ENCODE peak calls at places on chromosome 4, in six cellular contexts. R, Y, C, W, Z and O are unnamed samples.

GRCh38 chr4:170672571-170672970 is 582.8 kb upstream of the AADAT start:
- DNase-seq in R (peak), Y (peak), C (peak), W (peak), Z (peak), O (no peak)

GRCh38 chr4:60879135-60879701 is 320.9 kb upstream of the ADGRL3 start:
- DNase-seq in R (no peak), Y (no peak), C (no peak), W (no peak), Z (no peak), O (no peak)

GRCh38 chr4:6239968-6240367 is 29.7 kb upstream of the WFS1 start:
- DNase-seq in R (no peak), Y (no peak), C (no peak), W (no peak), Z (no peak), O (no peak)

GRCh38 chr4:115334736-115335411 is 221.5 kb upstream of the NDST4 start:
- DNase-seq in R (no peak), Y (no peak), C (no peak), W (no peak), Z (no peak), O (no peak)

GRCh38 chr4:76823516-76823915 is 74.4 kb downstream of the SOWAHB start:
- DNase-seq in R (peak), Y (no peak), C (peak), W (peak), Z (peak), O (no peak)

GRCh38 chr4:156888762-156889161 is 82.8 kb downstream of the PDGFC start:
- DNase-seq in R (peak), Y (no peak), C (peak), W (peak), Z (peak), O (no peak)

GRCh38 chr4:151434183-151434860 is 25.3 kb downstream of the FHIP1A start:
- DNase-seq in R (peak), Y (no peak), C (no peak), W (peak), Z (peak), O (no peak)

GRCh38 chr4:158046345-158046744 is 126.5 kb downstream of the GASK1B start:
- DNase-seq in R (peak), Y (no peak), C (peak), W (no peak), Z (peak), O (no peak)

GRCh38 chr4:11954093-11954492 is 525.4 kb upstream of the HS3ST1 start:
- DNase-seq in R (no peak), Y (peak), C (no peak), W (peak), Z (no peak), O (peak)

GRCh38 chr4:153112071-153112460 is 92.2 kb upstream of the TRIM2 start:
- DNase-seq in R (no peak), Y (no peak), C (no peak), W (no peak), Z (no peak), O (no peak)

GRCh38 chr4:156194896-156195295 is 241.2 kb upstream of the CTSO start:
- DNase-seq in R (no peak), Y (no peak), C (no peak), W (peak), Z (no peak), O (no peak)

GRCh38 chr4:159252491-159252890 is 149.6 kb downstream of the RAPGEF2 start:
- DNase-seq in R (no peak), Y (no peak), C (peak), W (no peak), Z (no peak), O (no peak)

GRCh38 chr4:15400911-15401671 is 26.7 kb upstream of the C1QTNF7 start:
- DNase-seq in R (peak), Y (peak), C (peak), W (peak), Z (peak), O (no peak)

GRCh38 chr4:156779774-156780173 is 191.8 kb downstream of the PDGFC start:
- DNase-seq in R (peak), Y (peak), C (peak), W (peak), Z (peak), O (no peak)

GRCh38 chr4:153497988-153498967 is 32.1 kb downstream of the TMEM131L start:
- DNase-seq in R (peak), Y (peak), C (no peak), W (peak), Z (peak), O (no peak)

GRCh38 chr4:41318839-41319530 is 62.3 kb downstream of the UCHL1 start:
- DNase-seq in R (peak), Y (peak), C (peak), W (peak), Z (no peak), O (peak)

GRCh38 chr4:7394184-7394575 is 40.5 kb downstream of the PSAPL1 start:
- DNase-seq in R (no peak), Y (no peak), C (no peak), W (no peak), Z (no peak), O (no peak)

GRCh38 chr4:109826719-109827118 is 1.1 kb upstream of the RRH start:
- DNase-seq in R (peak), Y (no peak), C (peak), W (peak), Z (no peak), O (no peak)

GRCh38 chr4:140935259-140935658 is 179.1 kb upstream of the TBC1D9 start:
- DNase-seq in R (peak), Y (no peak), C (no peak), W (peak), Z (peak), O (no peak)

GRCh38 chr4:10958226-10958856 is 273.8 kb upstream of the CLNK start:
- DNase-seq in R (no peak), Y (peak), C (no peak), W (no peak), Z (no peak), O (peak)

GRCh38 chr4:153499005-153499404 is 32.8 kb downstream of the TMEM131L start:
- DNase-seq in R (no peak), Y (no peak), C (no peak), W (no peak), Z (no peak), O (no peak)

GRCh38 chr4:3683744-3684421 is 82.3 kb upstream of the ADRA2C start:
- DNase-seq in R (no peak), Y (no peak), C (no peak), W (no peak), Z (no peak), O (peak)

GRCh38 chr4:106329027-106329618 is 12.8 kb downstream of the AIMP1 start:
- DNase-seq in R (peak), Y (peak), C (peak), W (peak), Z (no peak), O (no peak)

GRCh38 chr4:6876440-6876839 is 33.2 kb upstream of the TBC1D14 start:
- DNase-seq in R (peak), Y (no peak), C (no peak), W (peak), Z (peak), O (no peak)

GRCh38 chr4:188714907-188715306 is 575.7 kb downstream of the TRIML1 start:
- DNase-seq in R (peak), Y (no peak), C (peak), W (peak), Z (peak), O (no peak)

GRCh38 chr4:41177016-41177415 is 37.3 kb downstream of the APBB2 start:
- DNase-seq in R (peak), Y (no peak), C (peak), W (peak), Z (peak), O (no peak)

GRCh38 chr4:66486068-66486467 is 815.8 kb upstream of the EPHA5 start:
- DNase-seq in R (no peak), Y (no peak), C (no peak), W (no peak), Z (no peak), O (no peak)

GRCh38 chr4:128846063-128846462 is 36.6 kb downstream of the JADE1 start:
- DNase-seq in R (no peak), Y (no peak), C (no peak), W (no peak), Z (no peak), O (peak)

GRCh38 chr4:113499166-113499565 is 262.4 kb downstream of the CAMK2D start:
- DNase-seq in R (no peak), Y (no peak), C (no peak), W (no peak), Z (no peak), O (no peak)

GRCh38 chr4:157314906-157315305 is 94.4 kb downstream of the GRIA2 start:
- DNase-seq in R (no peak), Y (no peak), C (no peak), W (no peak), Z (no peak), O (no peak)

GRCh38 chr4:107939307-107939706 is 8.0 kb downstream of the CYP2U1 start:
- DNase-seq in R (peak), Y (no peak), C (no peak), W (peak), Z (peak), O (no peak)

GRCh38 chr4:78558421-78558820 is 6.9 kb downstream of the ANXA3 start:
- DNase-seq in R (no peak), Y (no peak), C (no peak), W (peak), Z (peak), O (no peak)

GRCh38 chr4:175066923-175067627 is 148.9 kb downstream of the ADAM29 start:
- DNase-seq in R (no peak), Y (no peak), C (no peak), W (no peak), Z (no peak), O (no peak)

GRCh38 chr4:184476660-184477059 is 2.3 kb upstream of the IRF2 start:
- DNase-seq in R (no peak), Y (no peak), C (no peak), W (no peak), Z (no peak), O (no peak)
- H3K9ac ChIP-seq in R (no peak), Y (no peak), C (no peak), W (no peak), Z (no peak), O (no peak)

GRCh38 chr4:169243808-169244207 is 26.9 kb downstream of the SH3RF1 start:
- DNase-seq in R (peak), Y (no peak), C (no peak), W (peak), Z (peak), O (no peak)
- H3K4me3 ChIP-seq in R (no peak), Y (no peak), C (no peak), W (no peak), Z (no peak), O (peak)

DNA sequence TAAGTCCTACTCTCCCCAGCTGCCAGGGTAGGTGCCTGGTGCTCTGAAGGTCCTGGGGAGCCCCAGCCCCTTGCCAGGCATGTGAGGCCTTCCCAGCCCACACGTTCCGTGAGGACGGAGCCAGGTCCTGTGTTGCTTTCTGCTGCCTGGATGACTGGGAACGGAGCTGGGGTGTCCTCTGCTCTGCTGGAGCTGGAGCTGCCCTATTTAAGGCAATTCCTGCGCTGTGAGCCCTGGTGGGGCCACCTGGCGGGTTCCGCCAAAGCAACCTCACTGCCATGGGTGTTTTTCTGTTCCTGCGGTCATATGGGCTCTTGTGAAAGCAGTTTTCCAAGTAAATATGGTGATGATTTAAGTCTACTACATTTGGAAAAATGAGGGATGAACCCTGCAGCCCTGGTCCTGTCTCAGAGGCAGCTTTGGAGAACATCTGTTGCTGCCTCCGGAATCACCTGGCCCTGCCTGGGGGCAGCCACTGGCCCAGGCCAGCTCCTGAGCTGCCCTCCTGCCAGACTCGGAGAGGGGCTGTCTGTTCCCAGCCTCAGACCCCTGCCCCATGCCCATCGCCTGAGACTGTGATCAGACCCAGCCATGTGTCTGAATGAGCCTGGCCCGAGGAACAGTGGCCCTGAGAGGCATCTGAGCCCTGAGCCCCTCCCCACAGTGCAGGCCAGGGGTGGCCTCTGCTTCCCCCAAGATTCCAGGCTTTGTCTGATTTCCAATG is 33.2 kb downstream of the FGFRL1 start:
- DNase-seq in R (no peak), Y (no peak), C (no peak), W (no peak), Z (no peak), O (peak)
- H3K9ac ChIP-seq in R (peak), Y (peak), C (peak), W (peak), Z (peak), O (no peak)

GRCh38 chr4:111650146-111650545 is 495.1 kb upstream of the FAM241A start:
- DNase-seq in R (no peak), Y (peak), C (no peak), W (no peak), Z (no peak), O (no peak)
- H3K4me3 ChIP-seq in R (no peak), Y (no peak), C (no peak), W (no peak), Z (no peak), O (peak)

GRCh38 chr4:82786794-82787193 is 11.8 kb downstream of the SCD5 start:
- DNase-seq in R (no peak), Y (no peak), C (no peak), W (no peak), Z (no peak), O (peak)
- H3K9ac ChIP-seq in R (no peak), Y (no peak), C (no peak), W (no peak), Z (no peak), O (no peak)